ENCODE peak calls at places on chromosomes 7 and 10, in nine cellular contexts. One of them, this sample, is unnamed.

GRCh38 chr10:132444877-132445351 is 47.9 kb downstream of the PWWP2B start:
- DNase-seq in Peyer's patch: no peak
- DNase-seq in esophagus squamous epithelium: no peak
- DNase-seq in epithelial cell of esophagus: no peak
- DNase-seq in pancreas: no peak
- DNase-seq in kidney epithelial cell: no peak
- DNase-seq in OCI-LY7: no peak
- DNase-seq in IMR-90: no peak
- DNase-seq in hepatocyte: no peak
- DNase-seq in this sample: peak

GRCh38 chr7:5383314-5384098 is 40.1 kb downstream of the TNRC18 start:
- DNase-seq in esophagus squamous epithelium: no peak
- DNase-seq in OCI-LY7: no peak
- DNase-seq in Peyer's patch: no peak
- DNase-seq in IMR-90: no peak
- DNase-seq in epithelial cell of esophagus: no peak
- DNase-seq in kidney epithelial cell: no peak
- DNase-seq in hepatocyte: no peak
- DNase-seq in pancreas: no peak
- DNase-seq in this sample: no peak

GRCh38 chr10:110534571-110534970 is 32.9 kb upstream of the SMC3 start:
- DNase-seq in epithelial cell of esophagus: no peak
- DNase-seq in esophagus squamous epithelium: no peak
- DNase-seq in pancreas: no peak
- DNase-seq in Peyer's patch: no peak
- DNase-seq in IMR-90: no peak
- DNase-seq in kidney epithelial cell: no peak
- DNase-seq in hepatocyte: no peak
- DNase-seq in OCI-LY7: no peak
- DNase-seq in this sample: no peak

GRCh38 chr10:86439544-86439943 is 72.9 kb upstream of the GRID1 start:
- DNase-seq in epithelial cell of esophagus: peak
- DNase-seq in OCI-LY7: no peak
- DNase-seq in kidney epithelial cell: peak
- DNase-seq in pancreas: peak
- DNase-seq in hepatocyte: peak
- DNase-seq in Peyer's patch: peak
- DNase-seq in esophagus squamous epithelium: no peak
- DNase-seq in IMR-90: peak
- DNase-seq in this sample: peak

GRCh38 chr10:33279276-33279675 is 55.2 kb downstream of the NRP1 start:
- DNase-seq in Peyer's patch: no peak
- DNase-seq in epithelial cell of esophagus: no peak
- DNase-seq in pancreas: no peak
- DNase-seq in kidney epithelial cell: no peak
- DNase-seq in esophagus squamous epithelium: no peak
- DNase-seq in OCI-LY7: no peak
- DNase-seq in IMR-90: peak
- DNase-seq in hepatocyte: no peak
- DNase-seq in this sample: no peak

GRCh38 chr7:81672872-81673271 is 97.0 kb downstream of the HGF start:
- DNase-seq in epithelial cell of esophagus: no peak
- DNase-seq in pancreas: no peak
- DNase-seq in Peyer's patch: no peak
- DNase-seq in kidney epithelial cell: no peak
- DNase-seq in hepatocyte: no peak
- DNase-seq in esophagus squamous epithelium: no peak
- DNase-seq in IMR-90: no peak
- DNase-seq in OCI-LY7: no peak
- DNase-seq in this sample: no peak

GRCh38 chr7:151017953-151018420 is 6.3 kb downstream of the ATG9B start:
- DNase-seq in hepatocyte: peak
- DNase-seq in pancreas: peak
- DNase-seq in esophagus squamous epithelium: no peak
- DNase-seq in Peyer's patch: peak
- DNase-seq in OCI-LY7: peak
- DNase-seq in IMR-90: peak
- DNase-seq in epithelial cell of esophagus: peak
- DNase-seq in kidney epithelial cell: no peak
- DNase-seq in this sample: peak

GRCh38 chr7:93430917-93431588 is 143.5 kb downstream of the CALCR start:
- DNase-seq in OCI-LY7: peak
- DNase-seq in Peyer's patch: no peak
- DNase-seq in kidney epithelial cell: no peak
- DNase-seq in IMR-90: no peak
- DNase-seq in epithelial cell of esophagus: no peak
- DNase-seq in hepatocyte: no peak
- DNase-seq in pancreas: no peak
- DNase-seq in esophagus squamous epithelium: no peak
- DNase-seq in this sample: no peak

GRCh38 chr7:150417863-150418262 is 32.6 kb upstream of the GIMAP8 start:
- DNase-seq in hepatocyte: no peak
- DNase-seq in OCI-LY7: no peak
- DNase-seq in epithelial cell of esophagus: no peak
- DNase-seq in esophagus squamous epithelium: no peak
- DNase-seq in pancreas: no peak
- DNase-seq in Peyer's patch: no peak
- DNase-seq in kidney epithelial cell: no peak
- DNase-seq in IMR-90: no peak
- DNase-seq in this sample: no peak

GRCh38 chr10:102732661-102733060 is 11.1 kb upstream of the WBP1L start:
- DNase-seq in epithelial cell of esophagus: no peak
- DNase-seq in Peyer's patch: no peak
- DNase-seq in hepatocyte: no peak
- DNase-seq in OCI-LY7: no peak
- DNase-seq in kidney epithelial cell: no peak
- DNase-seq in esophagus squamous epithelium: no peak
- DNase-seq in IMR-90: no peak
- DNase-seq in pancreas: no peak
- DNase-seq in this sample: no peak
- H3K4me3 ChIP-seq in epithelial cell of esophagus: no peak
- H3K4me3 ChIP-seq in Peyer's patch: no peak
- H3K4me3 ChIP-seq in hepatocyte: no peak
- H3K4me3 ChIP-seq in OCI-LY7: no peak
- H3K4me3 ChIP-seq in kidney epithelial cell: no peak
- H3K4me3 ChIP-seq in esophagus squamous epithelium: no peak
- H3K4me3 ChIP-seq in IMR-90: no peak
- H3K4me3 ChIP-seq in pancreas: no peak
- H3K4me3 ChIP-seq in this sample: no peak

GRCh38 chr10:35236739-35237138 is 99.6 kb upstream of the CCNY start:
- DNase-seq in esophagus squamous epithelium: no peak
- DNase-seq in IMR-90: peak
- DNase-seq in Peyer's patch: no peak
- DNase-seq in kidney epithelial cell: no peak
- DNase-seq in epithelial cell of esophagus: peak
- DNase-seq in OCI-LY7: no peak
- DNase-seq in pancreas: no peak
- DNase-seq in hepatocyte: peak
- DNase-seq in this sample: peak
- TF ChIP-seq CTCF in esophagus squamous epithelium: no peak
- TF ChIP-seq CTCF in IMR-90: peak
- TF ChIP-seq CTCF in Peyer's patch: no peak
- TF ChIP-seq CTCF in kidney epithelial cell: peak
- TF ChIP-seq CTCF in epithelial cell of esophagus: peak
- TF ChIP-seq CTCF in OCI-LY7: peak
- TF ChIP-seq CTCF in pancreas: no peak
- TF ChIP-seq CTCF in hepatocyte: peak
- TF ChIP-seq CTCF in this sample: peak

GRCh38 chr7:74372511-74373111 is 81.1 kb upstream of the GTF2IRD1 start:
- DNase-seq in hepatocyte: peak
- DNase-seq in epithelial cell of esophagus: no peak
- DNase-seq in IMR-90: no peak
- DNase-seq in OCI-LY7: no peak
- DNase-seq in kidney epithelial cell: no peak
- DNase-seq in pancreas: no peak
- DNase-seq in esophagus squamous epithelium: no peak
- DNase-seq in Peyer's patch: no peak
- DNase-seq in this sample: peak
- H3K4me3 ChIP-seq in hepatocyte: no peak
- H3K4me3 ChIP-seq in epithelial cell of esophagus: no peak
- H3K4me3 ChIP-seq in IMR-90: no peak
- H3K4me3 ChIP-seq in OCI-LY7: no peak
- H3K4me3 ChIP-seq in kidney epithelial cell: no peak
- H3K4me3 ChIP-seq in pancreas: no peak
- H3K4me3 ChIP-seq in esophagus squamous epithelium: no peak
- H3K4me3 ChIP-seq in Peyer's patch: no peak
- H3K4me3 ChIP-seq in this sample: no peak

GRCh38 chr7:142338633-142339501 is 81.0 kb upstream of the PRSS58 start:
- DNase-seq in OCI-LY7: no peak
- DNase-seq in hepatocyte: no peak
- DNase-seq in epithelial cell of esophagus: peak
- DNase-seq in kidney epithelial cell: no peak
- DNase-seq in Peyer's patch: no peak
- DNase-seq in esophagus squamous epithelium: no peak
- DNase-seq in pancreas: no peak
- DNase-seq in IMR-90: peak
- DNase-seq in this sample: peak
- TF ChIP-seq CTCF in OCI-LY7: peak
- TF ChIP-seq CTCF in hepatocyte: peak
- TF ChIP-seq CTCF in epithelial cell of esophagus: peak
- TF ChIP-seq CTCF in kidney epithelial cell: peak
- TF ChIP-seq CTCF in Peyer's patch: no peak
- TF ChIP-seq CTCF in esophagus squamous epithelium: peak
- TF ChIP-seq CTCF in pancreas: no peak
- TF ChIP-seq CTCF in IMR-90: peak
- TF ChIP-seq CTCF in this sample: peak

GRCh38 chr7:69714886-69715571 is 116.8 kb downstream of the AUTS2 start:
- DNase-seq in hepatocyte: no peak
- DNase-seq in kidney epithelial cell: no peak
- DNase-seq in esophagus squamous epithelium: no peak
- DNase-seq in epithelial cell of esophagus: no peak
- DNase-seq in OCI-LY7: no peak
- DNase-seq in Peyer's patch: no peak
- DNase-seq in IMR-90: no peak
- DNase-seq in pancreas: no peak
- DNase-seq in this sample: no peak

GRCh38 chr7:69706070-69706469 is 107.8 kb downstream of the AUTS2 start:
- DNase-seq in epithelial cell of esophagus: no peak
- DNase-seq in Peyer's patch: no peak
- DNase-seq in kidney epithelial cell: no peak
- DNase-seq in IMR-90: no peak
- DNase-seq in hepatocyte: no peak
- DNase-seq in esophagus squamous epithelium: no peak
- DNase-seq in pancreas: no peak
- DNase-seq in OCI-LY7: no peak
- DNase-seq in this sample: no peak

GRCh38 chr7:69708857-69709256 is 110.6 kb downstream of the AUTS2 start:
- DNase-seq in epithelial cell of esophagus: no peak
- DNase-seq in esophagus squamous epithelium: no peak
- DNase-seq in pancreas: no peak
- DNase-seq in kidney epithelial cell: no peak
- DNase-seq in Peyer's patch: no peak
- DNase-seq in hepatocyte: no peak
- DNase-seq in IMR-90: no peak
- DNase-seq in OCI-LY7: no peak
- DNase-seq in this sample: peak

DNA sequence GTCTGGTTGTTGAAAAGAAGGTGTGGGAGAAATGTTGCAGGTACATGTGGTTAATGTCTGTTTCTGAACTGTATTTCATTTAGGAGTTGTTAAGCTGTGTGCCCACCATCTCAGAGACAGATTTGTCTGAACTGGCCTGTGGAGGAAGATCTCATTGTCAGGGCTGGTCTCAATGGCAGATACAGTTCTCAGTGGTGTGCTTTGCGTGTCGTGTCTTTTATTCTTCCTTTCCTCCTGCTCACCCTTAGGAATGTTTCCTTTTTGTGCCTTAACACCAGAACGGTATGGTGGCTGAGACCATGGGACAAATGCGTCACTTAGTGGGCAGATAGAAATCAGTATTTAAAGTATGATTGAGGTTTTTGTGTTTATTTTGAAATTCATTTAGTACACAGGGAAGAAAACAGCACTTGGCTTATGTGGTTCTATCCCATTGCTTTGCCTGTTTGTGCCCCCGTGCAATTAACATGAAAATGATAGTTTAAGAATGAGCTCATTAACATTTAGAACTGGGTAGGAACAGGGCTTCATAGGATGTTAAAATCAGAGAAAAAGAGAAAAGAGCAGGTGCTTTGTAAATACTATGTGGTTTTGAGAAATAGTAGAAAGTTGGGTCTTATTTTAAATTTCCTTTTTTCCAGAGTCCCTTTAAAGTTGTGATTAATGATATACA is 112.6 kb downstream of the AUTS2 start:
- DNase-seq in Peyer's patch: no peak
- DNase-seq in pancreas: no peak
- DNase-seq in IMR-90: no peak
- DNase-seq in hepatocyte: no peak
- DNase-seq in kidney epithelial cell: no peak
- DNase-seq in esophagus squamous epithelium: no peak
- DNase-seq in OCI-LY7: no peak
- DNase-seq in epithelial cell of esophagus: no peak
- DNase-seq in this sample: no peak
- H3K4me3 ChIP-seq in Peyer's patch: no peak
- H3K4me3 ChIP-seq in pancreas: no peak
- H3K4me3 ChIP-seq in IMR-90: no peak
- H3K4me3 ChIP-seq in hepatocyte: no peak
- H3K4me3 ChIP-seq in kidney epithelial cell: no peak
- H3K4me3 ChIP-seq in esophagus squamous epithelium: no peak
- H3K4me3 ChIP-seq in OCI-LY7: no peak
- H3K4me3 ChIP-seq in epithelial cell of esophagus: no peak
- H3K4me3 ChIP-seq in this sample: no peak

DNA sequence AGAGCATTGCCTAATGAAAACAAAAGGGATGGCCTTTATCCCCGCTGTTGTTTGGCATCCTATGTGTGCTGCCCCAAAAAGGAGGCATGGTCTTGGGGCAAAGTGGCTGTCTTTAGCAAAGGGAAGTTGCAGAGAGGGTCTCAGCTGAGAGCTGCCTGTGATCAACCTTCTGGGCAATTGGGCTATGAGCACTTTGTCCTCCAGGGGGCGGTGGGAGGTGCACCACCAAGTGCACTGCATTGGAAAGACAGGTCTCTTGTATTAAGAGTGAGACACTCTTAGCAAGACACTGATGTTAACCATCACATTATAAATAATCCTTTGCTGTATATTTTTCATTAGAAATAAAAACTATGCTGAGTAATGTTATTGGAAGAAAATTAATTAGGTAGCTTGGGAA is 314.8 kb downstream of the POM121L12 start:
- DNase-seq in OCI-LY7: peak
- DNase-seq in pancreas: peak
- DNase-seq in Peyer's patch: no peak
- DNase-seq in esophagus squamous epithelium: no peak
- DNase-seq in IMR-90: no peak
- DNase-seq in epithelial cell of esophagus: peak
- DNase-seq in kidney epithelial cell: no peak
- DNase-seq in hepatocyte: peak
- DNase-seq in this sample: no peak
- TF ChIP-seq CTCF in OCI-LY7: peak
- TF ChIP-seq CTCF in pancreas: peak
- TF ChIP-seq CTCF in Peyer's patch: no peak
- TF ChIP-seq CTCF in esophagus squamous epithelium: peak
- TF ChIP-seq CTCF in IMR-90: no peak
- TF ChIP-seq CTCF in epithelial cell of esophagus: peak
- TF ChIP-seq CTCF in kidney epithelial cell: peak
- TF ChIP-seq CTCF in hepatocyte: peak
- TF ChIP-seq CTCF in this sample: no peak

This sample was measured in choroid plexus epithelial cell.